ENCODE peak calls at places on chromosome 16, in six cellular contexts. One of them, this sample, is unnamed.

GRCh38 chr16:58348986-58349385 is 43.3 kb upstream of the GINS3 start:
- DNase-seq in transverse colon: no peak
- DNase-seq in SK-N-SH: peak; percentile 46
- DNase-seq in stomach: no peak
- DNase-seq in H1: no peak
- DNase-seq in sigmoid colon: no peak
- DNase-seq in this sample: no peak

GRCh38 chr16:85205747-85206471 is 93.6 kb upstream of the CIBAR2 start:
- DNase-seq in transverse colon: no peak
- DNase-seq in SK-N-SH: peak; percentile 73
- DNase-seq in stomach: no peak
- DNase-seq in H1: no peak
- DNase-seq in sigmoid colon: no peak
- DNase-seq in this sample: no peak

GRCh38 chr16:82845076-82845475 is 218.3 kb downstream of the CDH13 start:
- DNase-seq in transverse colon: no peak
- DNase-seq in SK-N-SH: no peak
- DNase-seq in stomach: no peak
- DNase-seq in H1: no peak
- DNase-seq in sigmoid colon: no peak
- DNase-seq in this sample: no peak

GRCh38 chr16:66984902-66985311 is 3.5 kb upstream of the CES4A start:
- DNase-seq in transverse colon: no peak
- DNase-seq in SK-N-SH: no peak
- DNase-seq in stomach: no peak
- DNase-seq in H1: no peak
- DNase-seq in sigmoid colon: no peak
- DNase-seq in this sample: no peak

GRCh38 chr16:84179612-84180320 is 7.1 kb downstream of the TAF1C start:
- DNase-seq in transverse colon: no peak
- DNase-seq in SK-N-SH: no peak
- DNase-seq in stomach: no peak
- DNase-seq in H1: no peak
- DNase-seq in sigmoid colon: no peak
- DNase-seq in this sample: no peak

GRCh38 chr16:88509749-88510069 is 56.6 kb downstream of the ZFPM1 start:
- DNase-seq in transverse colon: no peak
- DNase-seq in SK-N-SH: no peak
- DNase-seq in stomach: no peak
- DNase-seq in H1: no peak
- DNase-seq in sigmoid colon: no peak
- DNase-seq in this sample: no peak

GRCh38 chr16:65315004-65315398 is 193.1 kb upstream of the CDH11 start:
- DNase-seq in transverse colon: no peak
- DNase-seq in SK-N-SH: no peak
- DNase-seq in stomach: no peak
- DNase-seq in H1: no peak
- DNase-seq in sigmoid colon: peak; percentile 74
- DNase-seq in this sample: no peak

GRCh38 chr16:49556252-49557069 is 182.9 kb downstream of the C16orf78 start:
- DNase-seq in transverse colon: no peak
- DNase-seq in SK-N-SH: no peak
- DNase-seq in stomach: no peak
- DNase-seq in H1: no peak
- DNase-seq in sigmoid colon: no peak
- DNase-seq in this sample: no peak

GRCh38 chr16:78789556-78789955 is 690.1 kb downstream of the WWOX start:
- DNase-seq in transverse colon: no peak
- DNase-seq in SK-N-SH: no peak
- DNase-seq in stomach: no peak
- DNase-seq in H1: no peak
- DNase-seq in sigmoid colon: no peak
- DNase-seq in this sample: no peak

GRCh38 chr16:79677799-79678525 is 77.4 kb upstream of the MAF start:
- DNase-seq in transverse colon: no peak
- DNase-seq in SK-N-SH: no peak
- DNase-seq in stomach: no peak
- DNase-seq in H1: no peak
- DNase-seq in sigmoid colon: no peak
- DNase-seq in this sample: no peak

GRCh38 chr16:84919267-84919666 is 92.1 kb downstream of the ZDHHC7 start:
- DNase-seq in transverse colon: no peak
- DNase-seq in SK-N-SH: no peak
- DNase-seq in stomach: no peak
- DNase-seq in H1: no peak
- DNase-seq in sigmoid colon: no peak
- DNase-seq in this sample: no peak

GRCh38 chr16:8936421-8936820 is 27.3 kb downstream of the USP7 start:
- DNase-seq in transverse colon: peak; percentile 66
- DNase-seq in SK-N-SH: peak; percentile 68
- DNase-seq in stomach: peak; percentile 59
- DNase-seq in H1: peak; percentile 39
- DNase-seq in sigmoid colon: no peak
- DNase-seq in this sample: no peak

GRCh38 chr16:83689385-83689831 is 118.4 kb upstream of the HSBP1 start:
- DNase-seq in transverse colon: no peak
- DNase-seq in SK-N-SH: no peak
- DNase-seq in stomach: no peak
- DNase-seq in H1: no peak
- DNase-seq in sigmoid colon: no peak
- DNase-seq in this sample: no peak

GRCh38 chr16:13866073-13866472 is 53.9 kb upstream of the ERCC4 start:
- DNase-seq in transverse colon: peak; percentile 61
- DNase-seq in SK-N-SH: peak; percentile 32
- DNase-seq in stomach: peak; percentile 89
- DNase-seq in H1: peak; percentile 59
- DNase-seq in sigmoid colon: peak; percentile 75
- DNase-seq in this sample: no peak

GRCh38 chr16:75317101-75317522 is 65.7 kb upstream of the BCAR1 start:
- DNase-seq in transverse colon: no peak
- DNase-seq in SK-N-SH: no peak
- DNase-seq in stomach: no peak
- DNase-seq in H1: no peak
- DNase-seq in sigmoid colon: no peak
- DNase-seq in this sample: no peak

GRCh38 chr16:12462690-12463646 is 340.7 kb downstream of the CPPED1 start:
- DNase-seq in transverse colon: no peak
- DNase-seq in SK-N-SH: no peak
- DNase-seq in stomach: no peak
- DNase-seq in H1: no peak
- DNase-seq in sigmoid colon: no peak
- DNase-seq in this sample: no peak

GRCh38 chr16:68275611-68276191 is 11.4 kb downstream of the SLC7A6 start:
- DNase-seq in transverse colon: no peak
- DNase-seq in SK-N-SH: no peak
- DNase-seq in stomach: no peak
- DNase-seq in H1: no peak
- DNase-seq in sigmoid colon: no peak
- DNase-seq in this sample: no peak

GRCh38 chr16:13448346-13448745 is 471.6 kb upstream of the ERCC4 start:
- DNase-seq in transverse colon: no peak
- DNase-seq in SK-N-SH: no peak
- DNase-seq in stomach: no peak
- DNase-seq in H1: no peak
- DNase-seq in sigmoid colon: no peak
- DNase-seq in this sample: no peak

GRCh38 chr16:71262391-71262790 is 26.8 kb downstream of the CMTR2 start:
- DNase-seq in transverse colon: no peak
- DNase-seq in SK-N-SH: no peak
- DNase-seq in stomach: no peak
- DNase-seq in H1: no peak
- DNase-seq in sigmoid colon: no peak
- DNase-seq in this sample: no peak

GRCh38 chr16:71258371-71258770 is 27.8 kb upstream of the HYDIN start:
- DNase-seq in transverse colon: no peak
- DNase-seq in SK-N-SH: no peak
- DNase-seq in stomach: no peak
- DNase-seq in H1: no peak
- DNase-seq in sigmoid colon: no peak
- DNase-seq in this sample: no peak

GRCh38 chr16:71260995-71261394 is 28.2 kb downstream of the CMTR2 start:
- DNase-seq in transverse colon: no peak
- DNase-seq in SK-N-SH: no peak
- DNase-seq in stomach: no peak
- DNase-seq in H1: no peak
- DNase-seq in sigmoid colon: no peak
- DNase-seq in this sample: no peak

GRCh38 chr16:71257768-71258167 is 27.2 kb upstream of the HYDIN start:
- DNase-seq in transverse colon: no peak
- DNase-seq in SK-N-SH: no peak
- DNase-seq in stomach: no peak
- DNase-seq in H1: no peak
- DNase-seq in sigmoid colon: no peak
- DNase-seq in this sample: no peak

GRCh38 chr16:71259086-71259485 is 28.6 kb upstream of the HYDIN start:
- DNase-seq in transverse colon: no peak
- DNase-seq in SK-N-SH: no peak
- DNase-seq in stomach: no peak
- DNase-seq in H1: no peak
- DNase-seq in sigmoid colon: no peak
- DNase-seq in this sample: no peak
- TF ChIP-seq POLR2AphosphoS5 in transverse colon: no peak
- TF ChIP-seq POLR2AphosphoS5 in SK-N-SH: no peak
- TF ChIP-seq POLR2AphosphoS5 in stomach: no peak
- TF ChIP-seq POLR2AphosphoS5 in H1: no peak
- TF ChIP-seq POLR2AphosphoS5 in sigmoid colon: no peak
- TF ChIP-seq POLR2AphosphoS5 in this sample: no peak

GRCh38 chr16:31182391-31182790 is 2.5 kb downstream of the FUS start:
- DNase-seq in transverse colon: no peak
- DNase-seq in SK-N-SH: no peak
- DNase-seq in stomach: no peak
- DNase-seq in H1: no peak
- DNase-seq in sigmoid colon: no peak
- DNase-seq in this sample: no peak
- H3K36me3 ChIP-seq in transverse colon: peaks cover 39% of the 10 kb centered on the region
- H3K36me3 ChIP-seq in SK-N-SH: peaks cover 44% of the 10 kb centered on the region
- H3K36me3 ChIP-seq in stomach: peaks cover 51% of the 10 kb centered on the region
- H3K36me3 ChIP-seq in H1: peaks cover 40% of the 10 kb centered on the region
- H3K36me3 ChIP-seq in sigmoid colon: peaks cover 50% of the 10 kb centered on the region
- H3K36me3 ChIP-seq in this sample: peaks cover 49% of the 10 kb centered on the region

GRCh38 chr16:81582655-81583441 is 138.2 kb downstream of the CMIP start:
- DNase-seq in transverse colon: no peak
- DNase-seq in SK-N-SH: no peak
- DNase-seq in stomach: no peak
- DNase-seq in H1: no peak
- DNase-seq in sigmoid colon: no peak
- DNase-seq in this sample: no peak
- TF ChIP-seq CTCF in transverse colon: no peak
- TF ChIP-seq CTCF in SK-N-SH: no peak
- TF ChIP-seq CTCF in stomach: peak; percentile 13
- TF ChIP-seq CTCF in H1: peak; percentile 26
- TF ChIP-seq CTCF in sigmoid colon: no peak
- TF ChIP-seq CTCF in this sample: no peak

GRCh38 chr16:86823895-86824671 is 245.7 kb downstream of the FOXL1 start:
- DNase-seq in transverse colon: no peak
- DNase-seq in SK-N-SH: no peak
- DNase-seq in stomach: no peak
- DNase-seq in H1: no peak
- DNase-seq in sigmoid colon: no peak
- DNase-seq in this sample: no peak

GRCh38 chr16:86825631-86826030 is 247.3 kb downstream of the FOXL1 start:
- DNase-seq in transverse colon: no peak
- DNase-seq in SK-N-SH: no peak
- DNase-seq in stomach: no peak
- DNase-seq in H1: no peak
- DNase-seq in sigmoid colon: peak; percentile 15
- DNase-seq in this sample: no peak

GRCh38 chr16:86824751-86825310 is 246.5 kb downstream of the FOXL1 start:
- DNase-seq in transverse colon: no peak
- DNase-seq in SK-N-SH: no peak
- DNase-seq in stomach: no peak
- DNase-seq in H1: no peak
- DNase-seq in sigmoid colon: peak; percentile 46
- DNase-seq in this sample: no peak

GRCh38 chr16:86821933-86822332 is 243.6 kb downstream of the FOXL1 start:
- DNase-seq in transverse colon: no peak
- DNase-seq in SK-N-SH: no peak
- DNase-seq in stomach: no peak
- DNase-seq in H1: no peak
- DNase-seq in sigmoid colon: no peak
- DNase-seq in this sample: no peak

GRCh38 chr16:86823125-86823524 is 244.8 kb downstream of the FOXL1 start:
- DNase-seq in transverse colon: no peak
- DNase-seq in SK-N-SH: no peak
- DNase-seq in stomach: no peak
- DNase-seq in H1: no peak
- DNase-seq in sigmoid colon: no peak
- DNase-seq in this sample: no peak
- TF ChIP-seq POLR2AphosphoS5 in transverse colon: no peak
- TF ChIP-seq POLR2AphosphoS5 in SK-N-SH: no peak
- TF ChIP-seq POLR2AphosphoS5 in stomach: no peak
- TF ChIP-seq POLR2AphosphoS5 in H1: no peak
- TF ChIP-seq POLR2AphosphoS5 in sigmoid colon: no peak
- TF ChIP-seq POLR2AphosphoS5 in this sample: no peak

GRCh38 chr16:3434373-3434772 is 8.9 kb downstream of the ZNF597 start:
- DNase-seq in transverse colon: no peak
- DNase-seq in SK-N-SH: no peak
- DNase-seq in stomach: no peak
- DNase-seq in H1: no peak
- DNase-seq in sigmoid colon: no peak
- DNase-seq in this sample: no peak
- H3K36me3 ChIP-seq in transverse colon: no peaks in the 10 kb centered on the region
- H3K36me3 ChIP-seq in SK-N-SH: peaks cover 21% of the 10 kb centered on the region
- H3K36me3 ChIP-seq in stomach: peaks cover 43% of the 10 kb centered on the region
- H3K36me3 ChIP-seq in H1: no peaks in the 10 kb centered on the region
- H3K36me3 ChIP-seq in sigmoid colon: peaks cover 4% of the 10 kb centered on the region
- H3K36me3 ChIP-seq in this sample: peaks cover 21% of the 10 kb centered on the region

DNA sequence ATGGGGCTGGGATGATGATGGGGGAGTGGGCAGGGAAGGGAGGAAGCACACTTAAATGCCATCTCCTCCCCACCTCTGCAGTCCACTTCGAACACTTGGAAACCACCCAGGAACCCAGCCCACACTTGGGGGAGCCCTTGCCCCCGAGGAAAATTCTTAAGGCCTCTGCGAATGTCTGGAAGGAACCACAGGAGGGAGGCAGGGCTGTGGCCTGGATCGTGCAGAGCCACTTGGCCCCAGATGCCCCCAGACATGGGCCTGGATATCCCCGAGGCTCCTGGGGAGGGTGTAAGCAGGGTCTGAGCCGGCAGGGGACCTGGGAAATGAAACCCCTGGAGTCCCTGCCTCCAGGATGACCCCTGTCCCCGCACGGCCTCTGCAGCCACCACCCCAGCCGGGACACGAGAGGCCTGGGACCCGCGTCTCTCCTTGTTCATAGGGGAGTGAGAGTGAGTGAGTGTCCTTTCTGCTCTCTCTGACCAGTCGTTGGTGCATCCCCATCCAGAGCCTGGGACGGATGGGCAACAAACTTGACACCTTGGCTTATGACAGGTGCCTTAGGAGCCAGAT is 11.8 kb upstream of the MTSS2 start:
- DNase-seq in transverse colon: no peak
- DNase-seq in SK-N-SH: no peak
- DNase-seq in stomach: no peak
- DNase-seq in H1: no peak
- DNase-seq in sigmoid colon: no peak
- DNase-seq in this sample: no peak
- TF ChIP-seq CTCF in transverse colon: no peak
- TF ChIP-seq CTCF in SK-N-SH: no peak
- TF ChIP-seq CTCF in stomach: no peak
- TF ChIP-seq CTCF in H1: no peak
- TF ChIP-seq CTCF in sigmoid colon: peak; percentile 10
- TF ChIP-seq CTCF in this sample: peak; percentile 17

GRCh38 chr16:72921620-72922019 is 126.3 kb downstream of the ZFHX3 start:
- DNase-seq in transverse colon: no peak
- DNase-seq in SK-N-SH: peak; percentile 89
- DNase-seq in stomach: no peak
- DNase-seq in H1: no peak
- DNase-seq in sigmoid colon: peak; percentile 69
- DNase-seq in this sample: no peak
- TF ChIP-seq POLR2AphosphoS5 in transverse colon: no peak
- TF ChIP-seq POLR2AphosphoS5 in SK-N-SH: no peak
- TF ChIP-seq POLR2AphosphoS5 in stomach: no peak
- TF ChIP-seq POLR2AphosphoS5 in H1: no peak
- TF ChIP-seq POLR2AphosphoS5 in sigmoid colon: no peak
- TF ChIP-seq POLR2AphosphoS5 in this sample: no peak